ENCODE peak calls at places on chromosomes 12 and 14, in four cellular contexts. F, E, V and A are unnamed samples.

GRCh38 chr12:12721251-12721689 is 4.1 kb downstream of the CDKN1B start:
- DNase-seq in F (no peak), E (no peak), V (peak), A (no peak)

GRCh38 chr14:37056473-37056872 is 115.9 kb downstream of the SLC25A21 start:
- DNase-seq in V (peak), E (no peak), F (no peak), A (no peak)

GRCh38 chr12:66329941-66330340 is 27.6 kb downstream of the HELB start:
- DNase-seq in V (no peak), F (no peak), E (no peak), A (no peak)

GRCh38 chr14:100586153-100586519 is 1.1 kb downstream of the BEGAIN start:
- DNase-seq in E (peak), F (peak), V (no peak), A (no peak)

GRCh38 chr12:130509454-130509853 is 171.8 kb downstream of the PIWIL1 start:
- DNase-seq in V (no peak), E (no peak), F (no peak), A (no peak)

GRCh38 chr14:81302613-81303012 is 81.9 kb upstream of the GTF2A1 start:
- DNase-seq in V (peak), E (no peak), F (no peak), A (no peak)

GRCh38 chr12:52819731-52820510 is 6.0 kb upstream of the KRT4 start:
- DNase-seq in V (no peak), E (no peak), F (no peak), A (no peak)

GRCh38 chr12:56193025-56193578 is 3.8 kb upstream of the SMARCC2 start:
- DNase-seq in F (peak), V (peak), E (peak), A (peak)

GRCh38 chr12:29960113-29960512 is 176.4 kb upstream of the TMTC1 start:
- DNase-seq in E (no peak), V (no peak), F (no peak), A (no peak)

GRCh38 chr14:32307881-32308582 is 21.1 kb upstream of the AKAP6 start:
- DNase-seq in E (no peak), V (peak), F (no peak), A (no peak)

GRCh38 chr14:93041002-93041401 is 74.7 kb downstream of the ITPK1 start:
- DNase-seq in V (no peak), F (no peak), E (no peak), A (no peak)

GRCh38 chr12:24363177-24363754 is 413.8 kb upstream of the SOX5 start:
- DNase-seq in F (peak), V (no peak), E (no peak), A (no peak)

GRCh38 chr14:98808494-98809407 is 463.2 kb downstream of the BCL11B start:
- DNase-seq in E (no peak), F (no peak), V (no peak), A (no peak)

GRCh38 chr12:113119980-113120669 is 15.4 kb downstream of the RASAL1 start:
- DNase-seq in E (no peak), V (peak), F (no peak), A (peak)

GRCh38 chr12:72267974-72268373 is 4.2 kb upstream of the TRHDE start:
- DNase-seq in E (no peak), F (no peak), V (peak), A (no peak)
- TF ChIP-seq CTCF in E (peak), F (peak), V (peak), A (peak)

GRCh38 chr12:16359512-16360491 is 12.4 kb downstream of the MGST1 start:
- DNase-seq in V (peak), E (no peak), F (peak), A (peak)

GRCh38 chr12:16362550-16362949 is 15.1 kb downstream of the MGST1 start:
- DNase-seq in F (no peak), E (no peak), V (no peak), A (no peak)

GRCh38 chr12:16358896-16359295 is 11.5 kb downstream of the MGST1 start:
- DNase-seq in E (no peak), F (no peak), V (no peak), A (no peak)

GRCh38 chr12:16361142-16361783 is 13.8 kb downstream of the MGST1 start:
- DNase-seq in V (no peak), E (no peak), F (no peak), A (no peak)
- TF ChIP-seq CTCF in V (no peak), E (no peak), F (no peak), A (no peak)

DNA sequence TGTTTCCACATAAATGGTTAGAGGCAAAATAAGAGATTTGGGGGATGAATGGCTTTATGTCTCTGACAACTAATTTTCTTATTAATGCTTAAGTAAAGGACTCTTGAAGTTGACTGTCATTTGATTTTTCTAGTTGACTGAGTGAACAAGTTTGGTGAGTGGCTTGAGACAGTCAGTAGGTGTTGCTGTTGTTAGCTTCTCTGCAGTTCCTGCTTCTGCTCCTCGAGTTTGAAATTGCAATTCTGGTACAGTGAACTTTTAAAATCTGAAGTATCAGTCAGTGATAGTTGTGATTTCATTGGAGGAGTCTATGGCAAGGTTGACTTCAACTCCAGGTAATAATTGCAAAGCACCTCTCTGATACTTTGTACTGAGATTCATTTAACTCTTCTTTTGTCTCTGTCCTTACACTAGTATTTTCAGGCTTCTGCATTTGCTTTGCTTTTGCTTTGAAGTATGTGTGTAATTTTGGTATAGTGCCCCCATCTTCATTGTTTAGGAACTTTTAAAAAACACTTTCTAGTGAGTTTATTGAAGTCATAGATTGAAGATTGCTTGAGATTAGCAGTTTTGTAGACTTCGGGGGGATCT is 415.5 kb downstream of the PCNX1 start:
- DNase-seq in F (peak), E (no peak), V (peak), A (no peak)
- TF ChIP-seq CTCF in F (peak), E (peak), V (peak), A (no peak)

GRCh38 chr14:54132485-54132884 is 175.9 kb upstream of the BMP4 start:
- DNase-seq in F (no peak), V (no peak), E (no peak), A (no peak)

GRCh38 chr14:54135804-54136280 is 179.2 kb upstream of the BMP4 start:
- DNase-seq in V (no peak), F (no peak), E (no peak), A (no peak)

GRCh38 chr14:54129850-54130640 is 173.4 kb upstream of the BMP4 start:
- DNase-seq in V (no peak), F (no peak), E (no peak), A (no peak)

GRCh38 chr14:54136894-54137665 is 180.5 kb upstream of the BMP4 start:
- DNase-seq in V (no peak), E (no peak), F (no peak), A (no peak)

DNA sequence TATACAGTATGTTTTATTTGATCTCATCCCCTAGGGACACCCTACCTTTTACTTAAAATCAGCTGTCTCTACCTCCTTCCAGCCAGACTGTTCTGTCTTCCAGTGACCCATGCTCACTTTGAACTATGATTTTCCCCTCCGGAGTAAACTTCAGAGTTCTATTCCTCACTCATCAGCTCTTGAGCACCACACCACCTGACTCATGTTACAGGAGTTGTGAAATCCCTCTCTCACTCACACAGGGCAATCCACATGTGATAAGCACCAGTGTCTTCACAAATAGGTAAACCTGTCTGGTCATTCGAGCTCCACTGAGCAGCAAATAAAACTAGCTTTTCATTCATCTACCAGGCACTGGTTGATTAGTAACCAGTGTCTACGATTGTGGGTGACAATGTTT is 177.3 kb upstream of the BMP4 start:
- DNase-seq in F (no peak), E (no peak), V (peak), A (no peak)
- TF ChIP-seq CTCF in F (no peak), E (no peak), V (no peak), A (no peak)

GRCh38 chr14:91252901-91253794 is 8.6 kb upstream of the GPR68 start:
- DNase-seq in F (peak), V (no peak), E (peak), A (peak)
- TF ChIP-seq CTCF in F (peak), V (no peak), E (no peak), A (peak)